ENCODE peak calls at places on chromosomes 5 and 9, in ten cellular contexts. I is stimulated activated CD8-positive, alpha-beta memory T cell treated with anti-CD3 and anti-CD28 coated beads, Interleukin-4, amount 100 ng/mL, for 24 hours; C is HFFc6; N is cardiac septum; B is GM04503; R is NB4; Q is LoVo; M is SW 1271; D is NCI-H2107; U is iris pigment epithelial cell. Z is an unnamed sample.

GRCh38 chr9:89837911-89838310 is 233.1 kb downstream of the GADD45G start:
- DNase-seq in I (no peak), M (no peak), B (no peak), U (no peak), C (no peak), R (no peak), N (no peak), D (no peak), Q (no peak), Z (no peak)

GRCh38 chr9:136316271-136316751 is 11.0 kb upstream of the GPSM1 start:
- DNase-seq in U (no peak), D (no peak), B (no peak), R (no peak), Q (no peak), I (peak; percentile 27), C (no peak), M (no peak), N (no peak), Z (no peak)

GRCh38 chr9:131739192-131739961 is 499 bp downstream of the RAPGEF1 start:
- DNase-seq in Q (no peak), I (no peak), R (peak; percentile 74), D (no peak), U (peak; percentile 31), M (no peak), N (peak; percentile 84), B (no peak), C (no peak), Z (no peak)

GRCh38 chr5:95925345-95925744 is 36.3 kb downstream of the ELL2 start:
- DNase-seq in Q (no peak), R (no peak), N (no peak), M (no peak), I (no peak), U (no peak), C (no peak), B (no peak), D (no peak), Z (no peak)

GRCh38 chr9:4503103-4503502 is 12.8 kb downstream of the SLC1A1 start:
- DNase-seq in C (no peak), B (no peak), Q (no peak), N (no peak), U (no peak), M (no peak), I (no peak), R (no peak), D (no peak), Z (no peak)

GRCh38 chr5:155998258-155998657 is 328.7 kb upstream of the SGCD start:
- DNase-seq in U (no peak), D (no peak), Q (no peak), C (no peak), R (no peak), B (no peak), N (no peak), I (no peak), M (no peak), Z (no peak)

GRCh38 chr9:13427587-13427986 is 148.1 kb upstream of the MPDZ start:
- DNase-seq in I (no peak), N (no peak), Q (peak; percentile 47), C (peak; percentile 36), M (no peak), R (peak; percentile 72), B (no peak), D (peak; percentile 28), U (peak; percentile 53), Z (peak; percentile 14)

GRCh38 chr5:5752844-5753243 is 330.4 kb downstream of the ICE1 start:
- DNase-seq in B (no peak), Q (no peak), R (no peak), C (no peak), I (no peak), U (no peak), M (no peak), N (no peak), D (no peak), Z (no peak)

GRCh38 chr5:14342306-14342705 is 199.2 kb downstream of the TRIO start:
- DNase-seq in B (peak; percentile 8), C (no peak), I (no peak), U (peak; percentile 28), N (no peak), M (no peak), Q (no peak), R (peak; percentile 77), D (no peak), Z (no peak)

GRCh38 chr9:15308511-15308910 is 1.5 kb upstream of the TTC39B start:
- DNase-seq in M (no peak), N (no peak), U (peak; percentile 86), C (peak; percentile 88), B (no peak), I (no peak), R (no peak), D (no peak), Q (no peak), Z (no peak)

GRCh38 chr9:135908334-135909204 is 1.2 kb upstream of the CAMSAP1 start:
- DNase-seq in M (no peak), B (no peak), D (no peak), R (no peak), N (no peak), C (no peak), U (no peak), I (no peak), Q (no peak), Z (no peak)

GRCh38 chr5:179431221-179431620 is 86.0 kb upstream of the ADAMTS2 start:
- DNase-seq in B (no peak), M (no peak), Q (no peak), N (peak; percentile 68), C (no peak), D (no peak), I (no peak), U (no peak), R (no peak), Z (no peak)

GRCh38 chr9:133974631-133975341 is 17.3 kb downstream of the VAV2 start:
- DNase-seq in M (no peak), U (no peak), R (no peak), I (no peak), B (no peak), C (no peak), N (no peak), Q (no peak), D (no peak), Z (no peak)

GRCh38 chr5:77882670-77883257 is 106.6 kb upstream of the TBCA start:
- DNase-seq in M (no peak), B (no peak), C (peak; percentile 60), N (no peak), U (peak; percentile 93), D (no peak), Q (no peak), I (no peak), R (peak; percentile 63), Z (no peak)

GRCh38 chr5:51606921-51607320 is 223.7 kb downstream of the ISL1 start:
- DNase-seq in M (no peak), N (no peak), I (no peak), C (no peak), B (no peak), U (no peak), R (no peak), Q (no peak), D (no peak), Z (no peak)

GRCh38 chr5:55151923-55152842 is 7.8 kb upstream of the GPX8 start:
- DNase-seq in I (no peak), B (no peak), D (no peak), C (peak; percentile 72), Q (no peak), N (no peak), M (no peak), U (peak; percentile 93), R (no peak), Z (no peak)

GRCh38 chr9:35095175-35095574 is 1.2 kb downstream of the PIGO start:
- DNase-seq in U (no peak), C (no peak), N (no peak), D (no peak), R (peak; percentile 25), M (no peak), Q (no peak), B (no peak), I (no peak), Z (no peak)

GRCh38 chr9:78973906-78974305 is 597.9 kb upstream of the TLE4 start:
- DNase-seq in M (no peak), D (no peak), B (no peak), R (no peak), U (peak; percentile 86), Q (peak; percentile 18), N (no peak), I (no peak), C (peak; percentile 85), Z (no peak)

GRCh38 chr9:21993893-21994525 is at the start of gene CDKN2A:
- DNase-seq in B (no peak), I (no peak), U (peak; percentile 68), C (peak; percentile 50), N (no peak), R (no peak), Q (no peak), D (no peak), M (no peak), Z (no peak)

GRCh38 chr5:33170414-33170813 is 270.4 kb upstream of the TARS1 start:
- DNase-seq in M (no peak), D (no peak), N (no peak), U (no peak), C (no peak), R (no peak), I (no peak), Q (no peak), B (no peak), Z (no peak)

GRCh38 chr5:135491552-135492318 is 39.6 kb upstream of the TIFAB start:
- DNase-seq in D (peak; percentile 74), Q (no peak), U (no peak), M (no peak), B (no peak), C (no peak), R (no peak), I (no peak), N (no peak), Z (peak; percentile 47)

GRCh38 chr5:33369470-33370134 is 71.2 kb upstream of the TARS1 start:
- DNase-seq in B (no peak), R (no peak), D (no peak), N (no peak), M (no peak), U (no peak), Q (no peak), C (peak; percentile 68), I (no peak), Z (no peak)

GRCh38 chr5:3904584-3904983 is 309.0 kb downstream of the IRX1 start:
- DNase-seq in U (no peak), B (no peak), R (no peak), M (no peak), Q (no peak), I (no peak), N (no peak), D (no peak), C (no peak), Z (no peak)

GRCh38 chr5:181136361-181136955 is 5.5 kb upstream of the OR2V1 start:
- DNase-seq in N (no peak), Q (no peak), I (no peak), C (no peak), U (no peak), M (no peak), R (no peak), B (no peak), D (no peak), Z (no peak)

GRCh38 chr9:82706781-82707180 is 356.2 kb downstream of the RASEF start:
- DNase-seq in D (no peak), M (no peak), I (no peak), N (no peak), C (no peak), Q (no peak), U (no peak), B (no peak), R (no peak), Z (no peak)

Z was measured in HepG2.